ENCODE peak calls at places on chromosomes 12 and 14, in seven cellular contexts. H, D, F, I, X, B and Q are unnamed samples.

GRCh38 chr12:32183646-32184045 is 77.0 kb downstream of the BICD1 start:
- DNase-seq in H (no peak), D (no peak), X (no peak), F (no peak), I (no peak), B (peak), Q (no peak)

GRCh38 chr14:26897186-26897585 is 299.4 kb upstream of the NOVA1 start:
- DNase-seq in D (no peak), F (no peak), B (no peak), I (no peak), X (no peak), H (no peak), Q (no peak)

GRCh38 chr12:49909826-49910225 is 6.1 kb upstream of the FAIM2 start:
- DNase-seq in B (peak), F (peak), X (no peak), D (peak), H (no peak), I (no peak), Q (no peak)

GRCh38 chr12:46933947-46934346 is 108.2 kb upstream of the SLC38A4 start:
- DNase-seq in B (peak), H (no peak), F (no peak), X (no peak), D (no peak), I (no peak), Q (no peak)

GRCh38 chr14:90649096-90649495 is 167.1 kb downstream of the TTC7B start:
- DNase-seq in X (no peak), B (peak), D (no peak), F (no peak), H (no peak), I (no peak), Q (no peak)

GRCh38 chr14:21309238-21309636 is 29.4 kb downstream of the RPGRIP1 start:
- DNase-seq in B (no peak), I (no peak), D (no peak), X (no peak), F (no peak), H (no peak), Q (no peak)

GRCh38 chr14:55752580-55753365 is 172.8 kb downstream of the KTN1 start:
- DNase-seq in I (no peak), B (peak), X (peak), F (peak), D (no peak), H (no peak), Q (no peak)

GRCh38 chr12:73863541-73863940 is 674.1 kb upstream of the ATXN7L3B start:
- DNase-seq in D (peak), X (no peak), H (no peak), B (peak), F (no peak), I (no peak), Q (no peak)

GRCh38 chr12:44157359-44157758 is 321.5 kb downstream of the TMEM117 start:
- DNase-seq in X (no peak), H (no peak), B (no peak), I (no peak), F (no peak), D (no peak), Q (no peak)

GRCh38 chr12:68397566-68398158 is 65.5 kb upstream of the MDM1 start:
- DNase-seq in F (no peak), D (no peak), B (peak), X (no peak), H (no peak), I (no peak), Q (no peak)

GRCh38 chr14:37985826-37986470 is 221.8 kb upstream of the SSTR1 start:
- DNase-seq in D (peak), X (peak), F (peak), B (peak), H (no peak), I (no peak), Q (peak)

GRCh38 chr12:69028941-69029729 is 96.2 kb upstream of the CPM start:
- DNase-seq in X (no peak), B (no peak), D (no peak), I (no peak), F (no peak), H (no peak), Q (no peak)

GRCh38 chr14:78316058-78316457 is 145.9 kb downstream of the NRXN3 start:
- DNase-seq in D (no peak), B (no peak), H (no peak), F (no peak), I (no peak), X (no peak), Q (no peak)

GRCh38 chr14:32300146-32300545 is 29.0 kb upstream of the AKAP6 start:
- DNase-seq in F (no peak), I (no peak), D (no peak), X (peak), B (no peak), H (no peak), Q (no peak)

GRCh38 chr12:76018672-76019071 is 12.9 kb downstream of the PHLDA1 start:
- DNase-seq in H (no peak), D (no peak), I (no peak), B (no peak), F (no peak), X (no peak), Q (no peak)

GRCh38 chr14:31294736-31295398 is 87.3 kb upstream of the HECTD1 start:
- DNase-seq in H (no peak), X (no peak), I (no peak), B (peak), D (no peak), F (no peak), Q (no peak)

GRCh38 chr12:119158004-119158776 is 20.5 kb upstream of the HSPB8 start:
- DNase-seq in H (no peak), B (no peak), I (no peak), F (no peak), D (no peak), X (no peak), Q (no peak)

GRCh38 chr14:31261859-31262739 is 54.5 kb upstream of the HECTD1 start:
- DNase-seq in X (peak), I (peak), B (no peak), D (no peak), F (peak), H (peak), Q (no peak)

GRCh38 chr12:62919827-62920226 is 15.1 kb downstream of the PPM1H start:
- DNase-seq in I (no peak), H (no peak), X (peak), D (no peak), B (peak), F (peak), Q (no peak)

GRCh38 chr12:18819471-18819870 is 81.6 kb downstream of the CAPZA3 start:
- DNase-seq in H (no peak), D (no peak), F (no peak), X (no peak), B (no peak), I (no peak), Q (no peak)

GRCh38 chr12:54983536-54984102 is 943 bp downstream of the TESPA1 start:
- DNase-seq in F (no peak), X (no peak), I (no peak), B (no peak), H (no peak), D (no peak), Q (no peak)

GRCh38 chr14:75283884-75284563 is 5.4 kb downstream of the FOS start:
- DNase-seq in D (no peak), X (peak), I (no peak), F (peak), H (peak), B (no peak), Q (no peak)

GRCh38 chr12:128078311-128078851 is 188.6 kb upstream of the TMEM132C start:
- DNase-seq in X (no peak), H (no peak), I (no peak), B (no peak), D (no peak), F (no peak), Q (no peak)

GRCh38 chr12:78101181-78101876 is 270.6 kb downstream of the NAV3 start:
- DNase-seq in X (no peak), H (no peak), F (no peak), I (no peak), B (no peak), D (no peak), Q (no peak)

GRCh38 chr12:54596526-54596946 is 8.1 kb upstream of the PPP1R1A start:
- DNase-seq in X (peak), F (peak), H (peak), B (peak), D (peak), I (peak), Q (peak)

GRCh38 chr12:44976246-44976645 is 74.7 kb downstream of the DBX2 start:
- DNase-seq in D (no peak), F (no peak), X (no peak), B (no peak), H (no peak), I (no peak), Q (no peak)

GRCh38 chr12:48165089-48166031 is 8.0 kb upstream of the ASB8 start:
- DNase-seq in I (no peak), B (peak), F (no peak), X (no peak), H (no peak), D (peak), Q (no peak)

GRCh38 chr12:32032205-32032810 is 73.1 kb downstream of the RESF1 start:
- DNase-seq in D (no peak), F (no peak), X (no peak), I (no peak), H (no peak), B (peak), Q (no peak)

GRCh38 chr12:130948136-130948535 is 5.6 kb upstream of the ADGRD1 start:
- DNase-seq in D (no peak), X (peak), B (no peak), I (no peak), H (no peak), F (no peak), Q (no peak)

GRCh38 chr12:1473418-1473817 is 121.0 kb downstream of the FBXL14 start:
- DNase-seq in F (no peak), X (no peak), I (no peak), H (no peak), B (peak), D (no peak), Q (no peak)

GRCh38 chr14:105209091-105209490 is 28.0 kb upstream of the NUDT14 start:
- DNase-seq in D (no peak), H (no peak), I (no peak), F (no peak), X (no peak), B (no peak), Q (no peak)

GRCh38 chr12:84793558-84794367 is 118.8 kb downstream of the SLC6A15 start:
- DNase-seq in H (no peak), F (no peak), I (no peak), B (no peak), D (no peak), X (no peak), Q (no peak)

GRCh38 chr12:104750061-104750460 is 208.0 kb downstream of the SLC41A2 start:
- DNase-seq in X (no peak), I (peak), D (no peak), B (no peak), F (no peak), H (no peak), Q (peak)

GRCh38 chr12:52230364-52231281 is 2.4 kb upstream of the KRT7 start:
- DNase-seq in F (no peak), D (no peak), H (peak), B (peak), I (no peak), X (peak), Q (no peak)

GRCh38 chr12:111099186-111099585 is 178.8 kb upstream of the MYL2 start:
- DNase-seq in I (no peak), D (no peak), F (no peak), H (no peak), X (no peak), B (no peak), Q (no peak)

GRCh38 chr14:105353163-105353562 is 38.6 kb downstream of the PACS2 start:
- DNase-seq in I (no peak), F (no peak), X (no peak), H (no peak), B (no peak), D (no peak), Q (no peak)

GRCh38 chr14:59936145-59936544 is 16.2 kb downstream of the LRRC9 start:
- DNase-seq in B (no peak), I (no peak), D (no peak), H (no peak), F (no peak), X (no peak), Q (no peak)

DNA sequence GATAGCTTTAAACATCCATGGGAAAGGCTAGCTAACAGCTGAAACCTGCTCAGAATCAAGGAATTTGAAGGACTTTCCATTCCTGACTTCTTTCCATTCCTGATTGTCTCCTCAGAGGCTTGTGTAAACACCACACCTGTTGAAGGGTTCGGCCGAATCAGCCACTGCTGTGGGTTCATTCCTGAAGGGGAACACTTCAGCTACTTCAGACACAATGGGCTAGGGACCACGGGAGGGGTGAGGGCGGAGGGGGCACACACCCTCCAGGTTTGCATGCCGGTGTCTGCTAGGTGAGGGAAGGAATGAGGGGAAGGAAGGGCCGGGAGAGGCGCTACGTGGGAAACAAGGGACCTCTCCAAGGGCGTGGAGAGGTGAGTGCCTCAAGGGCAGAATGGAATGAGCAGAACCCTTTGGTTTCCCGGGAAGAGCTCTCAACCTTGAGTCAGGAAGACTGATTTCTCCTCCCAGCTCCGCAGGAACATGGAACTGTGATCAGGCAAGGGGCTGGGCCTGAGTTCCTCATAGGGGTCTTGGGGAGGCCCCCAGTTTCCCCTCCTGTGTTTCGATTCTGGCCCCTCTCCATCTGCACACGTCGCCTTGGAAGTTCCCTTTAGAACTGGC is 1.4 kb downstream of the GPRC5A start:
- DNase-seq in F (no peak), X (no peak), D (no peak), H (no peak), I (no peak), B (no peak), Q (peak)
- H3K4me3 ChIP-seq in F (peak), X (no peak), D (peak), H (no peak), I (no peak), B (no peak), Q (peak)

DNA sequence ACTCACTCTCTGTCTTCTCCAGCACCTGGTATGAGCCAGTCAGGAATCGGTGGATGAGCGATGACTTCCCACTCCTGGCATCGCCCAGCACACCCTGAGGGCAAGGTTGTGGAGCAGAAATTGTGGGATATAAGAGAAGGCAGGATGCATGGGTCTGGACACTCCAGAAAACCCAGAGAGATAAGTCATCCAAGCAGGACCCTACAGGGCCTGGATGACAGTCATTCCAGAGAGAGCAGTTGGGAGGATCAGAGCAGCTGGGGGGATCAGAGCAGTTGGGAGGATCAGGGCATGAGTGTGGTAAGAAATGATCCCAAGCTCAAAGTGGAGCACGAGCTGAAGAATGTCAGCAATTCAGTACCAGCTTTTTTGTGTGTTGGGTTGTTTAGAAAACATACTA is 4.0 kb downstream of the AGAP2 start:
- DNase-seq in B (no peak), H (no peak), F (no peak), I (no peak), D (no peak), X (no peak), Q (no peak)
- TF ChIP-seq POLR2A in B (no peak), H (no peak), F (no peak), I (no peak), D (no peak), X (no peak), Q (no peak)

DNA sequence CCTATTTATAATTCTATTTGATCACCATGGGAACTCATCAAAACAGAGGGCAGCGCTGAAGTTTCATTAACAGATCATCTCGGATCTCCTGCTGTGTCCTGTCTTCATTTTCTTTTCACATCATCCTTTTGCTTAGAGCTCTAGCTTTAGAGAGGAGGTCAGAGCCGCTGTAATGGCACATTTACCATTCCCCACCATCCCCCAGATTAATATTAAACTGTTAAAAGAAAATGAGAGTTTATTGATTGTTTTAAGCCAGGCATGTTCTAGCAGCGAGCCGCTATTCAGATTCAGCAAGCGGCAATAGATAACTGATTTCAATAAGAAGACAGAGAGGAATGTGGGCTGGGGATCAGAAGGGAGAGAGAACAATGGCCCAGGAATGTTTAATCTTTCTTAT is 308.8 kb downstream of the EGLN3 start:
- DNase-seq in D (no peak), X (no peak), F (no peak), B (no peak), I (no peak), H (no peak), Q (no peak)
- H3K4me3 ChIP-seq in D (no peak), X (no peak), F (no peak), B (no peak), I (no peak), H (no peak), Q (no peak)

GRCh38 chr12:6769681-6770080 is 2.6 kb upstream of the LAG3 start:
- DNase-seq in D (no peak), H (no peak), B (no peak), F (no peak), I (no peak), X (no peak), Q (no peak)
- TF ChIP-seq POLR2A in D (no peak), H (no peak), B (no peak), F (no peak), I (no peak), X (no peak), Q (no peak)

GRCh38 chr12:122097641-122098364 is 19.2 kb downstream of the MLXIP start:
- DNase-seq in B (peak), X (peak), F (peak), H (peak), D (no peak), I (no peak), Q (peak)
- H3K4me3 ChIP-seq in B (no peak), X (no peak), F (no peak), H (no peak), D (no peak), I (no peak), Q (no peak)

DNA sequence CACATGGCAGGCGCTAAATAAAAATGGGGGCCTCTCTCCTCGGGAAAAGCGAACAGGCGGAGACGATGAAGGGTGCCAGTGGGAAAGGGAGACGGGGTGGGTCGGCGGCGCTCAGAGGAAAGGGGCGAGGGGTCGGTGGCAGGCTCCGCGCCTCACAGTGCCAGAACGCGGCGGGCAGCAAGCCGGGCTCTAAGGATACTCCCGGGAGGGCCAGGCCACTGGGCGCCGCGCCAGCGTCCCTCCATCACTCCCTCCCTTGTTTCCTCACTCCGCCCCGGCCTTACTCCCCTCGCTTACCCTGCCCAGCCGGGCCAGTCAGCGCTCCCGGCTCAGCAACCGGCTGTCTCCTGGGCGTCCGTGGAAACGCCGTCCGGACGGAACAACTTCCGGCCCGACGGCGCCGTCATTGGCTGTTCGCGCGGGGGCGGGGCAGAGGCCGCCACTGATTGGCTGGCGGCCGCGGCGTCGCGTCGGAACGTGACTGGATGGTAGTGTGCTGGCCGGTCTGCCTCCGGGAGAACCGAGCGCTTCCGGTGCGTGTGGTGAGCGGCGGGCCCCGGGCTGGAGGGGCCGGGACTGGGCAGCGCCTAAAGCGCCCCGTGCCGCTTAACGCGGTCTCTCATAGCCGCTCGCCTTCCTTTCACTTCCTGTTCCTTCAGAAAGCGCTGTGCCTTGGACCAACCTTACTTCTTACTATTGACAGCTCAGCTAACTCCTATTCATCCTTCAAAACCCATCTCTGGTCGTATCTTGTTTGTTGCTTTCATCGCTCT is 53.0 kb downstream of the SLC25A47 start:
- DNase-seq in F (peak), X (peak), D (peak), H (peak), I (peak), B (peak), Q (peak)
- TF ChIP-seq POLR2A in F (no peak), X (peak), D (peak), H (peak), I (no peak), B (peak), Q (peak)

GRCh38 chr12:124919646-124920352 is 5.3 kb upstream of the UBC start:
- DNase-seq in B (peak), H (peak), D (no peak), I (no peak), X (no peak), F (no peak), Q (peak)
- H3K4me3 ChIP-seq in B (no peak), H (no peak), D (peak), I (no peak), X (no peak), F (no peak), Q (no peak)

GRCh38 chr12:108638141-108638823 is 4.6 kb upstream of the SELPLG start:
- DNase-seq in X (no peak), I (peak), H (peak), F (peak), D (no peak), B (peak), Q (peak)
- TF ChIP-seq POLR2A in X (no peak), I (no peak), H (no peak), F (no peak), D (no peak), B (no peak), Q (no peak)